ENCODE peak calls at places on chromosomes 6 and 20, in eight cellular contexts. H, T, V, K, L, U, C and M are unnamed samples.

GRCh38 chr6:148342146-148343027 is at the start of gene SASH1:
- DNase-seq in T (no peak), K (peak; percentile 72), H (peak; percentile 33), L (peak; percentile 22), U (peak; percentile 66), V (peak; percentile 64), C (no peak), M (peak; percentile 42)

GRCh38 chr6:166490671-166491500 is 95.6 kb downstream of the RAMACL start:
- DNase-seq in V (peak; percentile 59), C (no peak), T (peak; percentile 48), L (no peak), H (no peak), K (no peak), U (peak; percentile 14), M (no peak)

GRCh38 chr20:43938932-43939761 is 24.5 kb downstream of the TOX2 start:
- DNase-seq in L (no peak), H (no peak), C (no peak), V (peak; percentile 97), T (peak; percentile 99), U (peak; percentile 42), K (peak; percentile 56), M (peak; percentile 99)

GRCh38 chr20:53852691-53853450 is 217.5 kb downstream of the BCAS1 start:
- DNase-seq in C (no peak), T (no peak), V (no peak), H (no peak), U (no peak), L (no peak), K (no peak), M (no peak)

GRCh38 chr20:63020681-63021080 is 13.9 kb upstream of the BHLHE23 start:
- DNase-seq in K (no peak), C (no peak), T (no peak), L (no peak), U (no peak), V (no peak), H (no peak), M (no peak)

GRCh38 chr20:4161447-4162251 is 146.3 kb upstream of the RNF24 start:
- DNase-seq in L (peak; percentile 27), T (no peak), U (no peak), C (no peak), H (no peak), V (no peak), K (no peak), M (no peak)

GRCh38 chr20:3071610-3072529 is at the start of gene OXT:
- DNase-seq in C (no peak), L (peak; percentile 69), K (peak; percentile 66), H (peak; percentile 81), T (no peak), V (no peak), U (peak; percentile 56), M (no peak)

GRCh38 chr6:111830003-111830402 is 43.2 kb downstream of the FYN start:
- DNase-seq in V (no peak), U (no peak), H (no peak), L (no peak), K (no peak), C (no peak), T (no peak), M (no peak)

GRCh38 chr6:108395297-108395696 is 100.4 kb downstream of the AFG1L start:
- DNase-seq in C (no peak), L (no peak), U (no peak), T (no peak), K (no peak), V (no peak), H (no peak), M (no peak)

GRCh38 chr6:7171119-7171518 is 63.4 kb downstream of the RREB1 start:
- DNase-seq in K (no peak), C (no peak), T (no peak), V (no peak), H (no peak), U (no peak), L (no peak), M (no peak)

GRCh38 chr6:131819507-131820228 is 11.8 kb downstream of the ENPP1 start:
- DNase-seq in K (no peak), V (no peak), H (no peak), T (no peak), L (no peak), C (no peak), U (no peak), M (no peak)

GRCh38 chr20:62227977-62228958 is 8.2 kb upstream of the HRH3 start:
- DNase-seq in C (no peak), L (no peak), T (no peak), H (no peak), V (no peak), K (no peak), U (no peak), M (no peak)

GRCh38 chr6:127738423-127738822 is 161.4 kb downstream of the C6orf58 start:
- DNase-seq in V (no peak), L (no peak), U (no peak), H (no peak), C (no peak), T (no peak), K (no peak), M (no peak)

GRCh38 chr6:130725551-130725950 is 101.7 kb upstream of the SMLR1 start:
- DNase-seq in U (no peak), V (no peak), K (no peak), C (no peak), L (no peak), T (no peak), H (no peak), M (no peak)

GRCh38 chr6:125930810-125931418 is 25.7 kb upstream of the HINT3 start:
- DNase-seq in T (no peak), L (no peak), C (no peak), K (no peak), U (no peak), H (no peak), V (no peak), M (no peak)

GRCh38 chr6:723540-723939 is 30.6 kb upstream of the EXOC2 start:
- DNase-seq in K (no peak), C (no peak), L (no peak), H (no peak), U (no peak), T (no peak), V (no peak), M (no peak)

GRCh38 chr6:138651491-138651890 is 122.1 kb upstream of the CCDC28A start:
- DNase-seq in K (no peak), L (no peak), V (no peak), T (no peak), U (no peak), C (no peak), H (no peak), M (no peak)

GRCh38 chr6:82246802-82247633 is 526 bp downstream of the IBTK start:
- DNase-seq in K (peak; percentile 72), V (peak; percentile 30), L (no peak), T (no peak), U (peak; percentile 57), C (no peak), H (no peak), M (no peak)